ENCODE peak calls at places on chromosome 2, in eight cellular contexts. One of them, this sample, is unnamed.

GRCh38 chr2:111160758-111161157 is 40.0 kb downstream of the BCL2L11 start:
- DNase-seq in endodermal cell: peak; percentile 12
- DNase-seq in left ventricle myocardium inferior: no peak
- DNase-seq in ovary: no peak
- DNase-seq in IMR-90: peak; percentile 90
- DNase-seq in neural progenitor cell: no peak
- DNase-seq in tibial nerve: no peak
- DNase-seq in H1: no peak
- DNase-seq in this sample: no peak

GRCh38 chr2:231185050-231185725 is 13.2 kb upstream of the ARMC9 start:
- DNase-seq in ovary: no peak
- DNase-seq in H1: no peak
- DNase-seq in left ventricle myocardium inferior: no peak
- DNase-seq in endodermal cell: peak; percentile 48
- DNase-seq in IMR-90: no peak
- DNase-seq in tibial nerve: no peak
- DNase-seq in neural progenitor cell: no peak
- DNase-seq in this sample: no peak

GRCh38 chr2:1727101-1727771 is 17.1 kb downstream of the PXDN start:
- DNase-seq in H1: no peak
- DNase-seq in tibial nerve: no peak
- DNase-seq in neural progenitor cell: no peak
- DNase-seq in ovary: peak; percentile 21
- DNase-seq in endodermal cell: peak; percentile 31
- DNase-seq in left ventricle myocardium inferior: peak; percentile 25
- DNase-seq in IMR-90: peak; percentile 83
- DNase-seq in this sample: no peak

GRCh38 chr2:46239175-46239846 is 57.9 kb upstream of the EPAS1 start:
- DNase-seq in H1: no peak
- DNase-seq in neural progenitor cell: no peak
- DNase-seq in ovary: no peak
- DNase-seq in left ventricle myocardium inferior: no peak
- DNase-seq in IMR-90: no peak
- DNase-seq in tibial nerve: no peak
- DNase-seq in endodermal cell: no peak
- DNase-seq in this sample: no peak

GRCh38 chr2:221465776-221466175 is 106.3 kb downstream of the EPHA4 start:
- DNase-seq in IMR-90: peak; percentile 15
- DNase-seq in ovary: no peak
- DNase-seq in endodermal cell: no peak
- DNase-seq in left ventricle myocardium inferior: no peak
- DNase-seq in H1: no peak
- DNase-seq in tibial nerve: no peak
- DNase-seq in neural progenitor cell: no peak
- DNase-seq in this sample: no peak

GRCh38 chr2:143217512-143218136 is 88.4 kb downstream of the ARHGAP15 start:
- DNase-seq in endodermal cell: no peak
- DNase-seq in neural progenitor cell: no peak
- DNase-seq in IMR-90: no peak
- DNase-seq in tibial nerve: no peak
- DNase-seq in H1: no peak
- DNase-seq in left ventricle myocardium inferior: no peak
- DNase-seq in ovary: no peak
- DNase-seq in this sample: no peak

GRCh38 chr2:102291221-102292075 is 19.9 kb upstream of the IL1RL1 start:
- DNase-seq in neural progenitor cell: no peak
- DNase-seq in ovary: no peak
- DNase-seq in tibial nerve: peak; percentile 22
- DNase-seq in endodermal cell: no peak
- DNase-seq in left ventricle myocardium inferior: peak; percentile 25
- DNase-seq in IMR-90: no peak
- DNase-seq in H1: no peak
- DNase-seq in this sample: peak; percentile 24

GRCh38 chr2:19664651-19665050 is 237.1 kb downstream of the TTC32 start:
- DNase-seq in tibial nerve: no peak
- DNase-seq in IMR-90: no peak
- DNase-seq in ovary: no peak
- DNase-seq in endodermal cell: peak; percentile 20
- DNase-seq in left ventricle myocardium inferior: no peak
- DNase-seq in H1: no peak
- DNase-seq in neural progenitor cell: peak; percentile 10
- DNase-seq in this sample: no peak

GRCh38 chr2:158202151-158202778 is 100.6 kb downstream of the UPP2 start:
- DNase-seq in left ventricle myocardium inferior: no peak
- DNase-seq in ovary: no peak
- DNase-seq in endodermal cell: no peak
- DNase-seq in tibial nerve: no peak
- DNase-seq in IMR-90: no peak
- DNase-seq in neural progenitor cell: no peak
- DNase-seq in H1: no peak
- DNase-seq in this sample: no peak

GRCh38 chr2:182248362-182248761 is 178.5 kb downstream of the PDE1A start:
- DNase-seq in tibial nerve: no peak
- DNase-seq in H1: no peak
- DNase-seq in endodermal cell: no peak
- DNase-seq in left ventricle myocardium inferior: no peak
- DNase-seq in neural progenitor cell: no peak
- DNase-seq in ovary: no peak
- DNase-seq in IMR-90: no peak
- DNase-seq in this sample: no peak

GRCh38 chr2:229335877-229336346 is 64.8 kb upstream of the PID1 start:
- DNase-seq in endodermal cell: peak; percentile 57
- DNase-seq in H1: no peak
- DNase-seq in IMR-90: no peak
- DNase-seq in left ventricle myocardium inferior: no peak
- DNase-seq in tibial nerve: no peak
- DNase-seq in neural progenitor cell: no peak
- DNase-seq in ovary: no peak
- DNase-seq in this sample: no peak

GRCh38 chr2:25333981-25334380 is 7.7 kb downstream of the DNMT3A start:
- DNase-seq in neural progenitor cell: no peak
- DNase-seq in left ventricle myocardium inferior: peak; percentile 2
- DNase-seq in endodermal cell: no peak
- DNase-seq in H1: no peak
- DNase-seq in tibial nerve: no peak
- DNase-seq in IMR-90: no peak
- DNase-seq in ovary: no peak
- DNase-seq in this sample: no peak
- H3K4me1 ChIP-seq in neural progenitor cell: peaks cover 12% of the 10 kb centered on the region
- H3K4me1 ChIP-seq in left ventricle myocardium inferior: peaks cover 100% of the 10 kb centered on the region
- H3K4me1 ChIP-seq in endodermal cell: peaks cover 10% of the 10 kb centered on the region
- H3K4me1 ChIP-seq in H1: peaks cover 24% of the 10 kb centered on the region
- H3K4me1 ChIP-seq in tibial nerve: peaks cover 36% of the 10 kb centered on the region
- H3K4me1 ChIP-seq in IMR-90: no peaks in the 10 kb centered on the region
- H3K4me1 ChIP-seq in ovary: peaks cover 16% of the 10 kb centered on the region
- H3K4me1 ChIP-seq in this sample: peaks cover 37% of the 10 kb centered on the region

GRCh38 chr2:179913809-179914208 is 52.4 kb upstream of the ZNF385B start:
- DNase-seq in ovary: no peak
- DNase-seq in neural progenitor cell: no peak
- DNase-seq in left ventricle myocardium inferior: no peak
- DNase-seq in endodermal cell: no peak
- DNase-seq in IMR-90: no peak
- DNase-seq in tibial nerve: no peak
- DNase-seq in H1: no peak
- DNase-seq in this sample: no peak

GRCh38 chr2:179909845-179910734 is 48.7 kb upstream of the ZNF385B start:
- DNase-seq in neural progenitor cell: no peak
- DNase-seq in IMR-90: no peak
- DNase-seq in H1: no peak
- DNase-seq in endodermal cell: no peak
- DNase-seq in left ventricle myocardium inferior: no peak
- DNase-seq in tibial nerve: no peak
- DNase-seq in ovary: no peak
- DNase-seq in this sample: no peak

GRCh38 chr2:179911569-179911968 is 50.2 kb upstream of the ZNF385B start:
- DNase-seq in tibial nerve: no peak
- DNase-seq in endodermal cell: no peak
- DNase-seq in left ventricle myocardium inferior: no peak
- DNase-seq in H1: no peak
- DNase-seq in neural progenitor cell: no peak
- DNase-seq in IMR-90: no peak
- DNase-seq in ovary: no peak
- DNase-seq in this sample: no peak

GRCh38 chr2:179915395-179915992 is 54.1 kb upstream of the ZNF385B start:
- DNase-seq in H1: no peak
- DNase-seq in endodermal cell: no peak
- DNase-seq in left ventricle myocardium inferior: no peak
- DNase-seq in tibial nerve: no peak
- DNase-seq in IMR-90: no peak
- DNase-seq in ovary: no peak
- DNase-seq in neural progenitor cell: no peak
- DNase-seq in this sample: no peak

DNA sequence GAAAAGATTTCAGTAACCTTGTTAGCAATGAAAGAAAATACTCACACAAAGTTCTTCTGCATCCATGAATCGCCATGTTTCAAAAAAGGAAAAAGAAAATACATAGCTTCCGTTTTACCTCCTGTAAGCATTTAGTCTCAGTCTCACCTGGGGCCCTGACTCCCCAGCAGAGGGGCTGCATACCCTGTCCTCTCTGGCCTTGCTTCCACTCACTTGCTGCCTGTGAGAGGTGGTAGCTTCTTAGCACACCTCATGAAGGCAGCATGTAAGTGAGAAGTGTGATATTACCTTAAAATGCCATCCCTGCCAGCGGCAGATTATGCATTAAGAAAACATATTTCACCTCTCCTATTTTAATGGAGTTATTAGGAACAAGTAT is 49.3 kb upstream of the ZNF385B start:
- DNase-seq in tibial nerve: no peak
- DNase-seq in endodermal cell: no peak
- DNase-seq in IMR-90: no peak
- DNase-seq in H1: no peak
- DNase-seq in neural progenitor cell: no peak
- DNase-seq in left ventricle myocardium inferior: no peak
- DNase-seq in ovary: no peak
- DNase-seq in this sample: no peak
- TF ChIP-seq CTCF in tibial nerve: no peak
- TF ChIP-seq CTCF in endodermal cell: peak; percentile 24
- TF ChIP-seq CTCF in IMR-90: no peak
- TF ChIP-seq CTCF in H1: no peak
- TF ChIP-seq CTCF in neural progenitor cell: no peak
- TF ChIP-seq CTCF in left ventricle myocardium inferior: no peak
- TF ChIP-seq CTCF in ovary: no peak
- TF ChIP-seq CTCF in this sample: no peak

DNA sequence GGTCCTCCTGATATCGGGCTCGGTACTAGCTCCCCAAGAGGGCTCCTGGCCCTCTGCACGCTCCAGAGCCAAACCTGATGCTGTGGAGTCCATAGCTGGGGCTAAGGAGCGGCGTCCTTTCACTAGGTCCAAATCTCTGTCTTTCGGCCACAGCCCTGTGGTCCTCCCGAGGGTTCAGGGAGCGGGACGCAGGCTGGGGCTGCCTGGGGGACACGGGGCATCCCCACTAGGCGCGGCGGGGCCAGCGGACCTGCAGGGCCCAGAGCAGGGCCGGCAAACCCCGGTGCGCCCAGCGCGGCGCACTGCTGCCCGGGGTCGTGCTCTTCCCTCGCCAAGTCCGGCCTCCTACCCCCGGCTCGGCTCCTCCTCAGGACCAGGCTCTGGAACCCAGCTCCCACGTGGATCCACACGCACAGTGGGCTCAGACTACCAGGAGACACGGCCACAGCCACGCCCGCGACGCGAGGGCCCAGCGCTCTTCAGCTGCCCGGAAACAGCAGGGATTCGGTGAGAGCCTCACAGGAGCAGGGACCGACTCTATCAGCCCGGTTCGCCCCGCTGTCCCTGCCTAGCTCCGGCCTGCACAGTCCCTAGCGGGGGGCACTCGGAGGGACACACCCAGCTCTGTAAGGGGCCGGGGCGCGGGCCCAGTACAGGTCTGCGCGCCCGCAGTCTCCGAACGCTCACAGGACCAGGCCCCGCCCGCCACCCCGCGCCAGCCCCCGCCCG is 593 bp downstream of the ZNF514 start:
- DNase-seq in left ventricle myocardium inferior: peak; percentile 52
- DNase-seq in endodermal cell: peak; percentile 81
- DNase-seq in H1: peak; percentile 61
- DNase-seq in tibial nerve: peak; percentile 10
- DNase-seq in ovary: peak; percentile 70
- DNase-seq in neural progenitor cell: peak; percentile 70
- DNase-seq in IMR-90: peak; percentile 30
- DNase-seq in this sample: peak; percentile 48
- H3K27ac ChIP-seq in left ventricle myocardium inferior: peak overlapping the region; percentile 86
- H3K27ac ChIP-seq in endodermal cell: no peak overlapping the region
- H3K27ac ChIP-seq in H1: no peak overlapping the region
- H3K27ac ChIP-seq in tibial nerve: peak overlapping the region; percentile 86
- H3K27ac ChIP-seq in ovary: peak overlapping the region; percentile 60
- H3K27ac ChIP-seq in neural progenitor cell: no peak overlapping the region
- H3K27ac ChIP-seq in IMR-90: peak overlapping the region; percentile 64
- H3K27ac ChIP-seq in this sample: peak overlapping the region; percentile 77

GRCh38 chr2:43041661-43042360 is 184.6 kb downstream of the ZFP36L2 start:
- DNase-seq in H1: peak; percentile 60
- DNase-seq in endodermal cell: peak; percentile 92
- DNase-seq in IMR-90: peak; percentile 97
- DNase-seq in left ventricle myocardium inferior: no peak
- DNase-seq in tibial nerve: no peak
- DNase-seq in ovary: peak; percentile 81
- DNase-seq in neural progenitor cell: peak; percentile 68
- DNase-seq in this sample: no peak

GRCh38 chr2:43041167-43041566 is 185.2 kb downstream of the ZFP36L2 start:
- DNase-seq in neural progenitor cell: no peak
- DNase-seq in left ventricle myocardium inferior: no peak
- DNase-seq in ovary: no peak
- DNase-seq in IMR-90: no peak
- DNase-seq in endodermal cell: peak; percentile 61
- DNase-seq in tibial nerve: no peak
- DNase-seq in H1: no peak
- DNase-seq in this sample: peak; percentile 5

GRCh38 chr2:43045866-43046265 is 180.5 kb downstream of the ZFP36L2 start:
- DNase-seq in left ventricle myocardium inferior: no peak
- DNase-seq in neural progenitor cell: no peak
- DNase-seq in IMR-90: no peak
- DNase-seq in endodermal cell: no peak
- DNase-seq in H1: no peak
- DNase-seq in tibial nerve: no peak
- DNase-seq in ovary: no peak
- DNase-seq in this sample: no peak

GRCh38 chr2:43043471-43043870 is 182.9 kb downstream of the ZFP36L2 start:
- DNase-seq in ovary: no peak
- DNase-seq in H1: no peak
- DNase-seq in neural progenitor cell: no peak
- DNase-seq in left ventricle myocardium inferior: no peak
- DNase-seq in tibial nerve: no peak
- DNase-seq in IMR-90: no peak
- DNase-seq in endodermal cell: no peak
- DNase-seq in this sample: no peak

DNA sequence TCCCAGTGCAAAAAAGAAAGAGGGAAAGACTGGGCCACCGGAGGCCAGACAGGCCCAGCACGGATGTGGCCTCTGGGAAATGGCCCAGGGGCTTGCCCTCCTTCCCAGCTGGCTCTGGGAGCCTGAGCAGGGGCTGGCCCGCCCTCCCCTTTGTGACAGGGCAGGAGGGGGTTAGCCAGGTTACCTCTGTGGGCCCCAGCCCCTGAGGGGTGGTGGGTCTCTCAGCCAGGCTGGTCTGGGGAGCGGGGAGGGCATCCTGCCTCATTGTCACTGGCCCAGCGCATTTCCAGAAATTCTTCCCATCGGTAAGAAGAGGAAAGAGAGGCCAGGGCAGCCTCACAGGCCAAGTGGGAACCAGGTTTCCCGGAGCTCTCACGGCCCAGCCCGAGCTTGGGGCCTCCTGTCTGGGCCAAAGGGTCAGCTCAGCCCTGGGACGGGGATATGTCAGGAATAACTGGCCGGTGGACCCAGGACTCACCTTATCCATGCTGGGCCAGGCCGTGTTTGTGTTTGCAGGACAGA is 182.3 kb downstream of the ZFP36L2 start:
- DNase-seq in H1: no peak
- DNase-seq in IMR-90: no peak
- DNase-seq in tibial nerve: no peak
- DNase-seq in ovary: no peak
- DNase-seq in neural progenitor cell: no peak
- DNase-seq in left ventricle myocardium inferior: no peak
- DNase-seq in endodermal cell: peak; percentile 49
- DNase-seq in this sample: no peak
- H3K4me1 ChIP-seq in H1: peaks cover 6% of the 10 kb centered on the region
- H3K4me1 ChIP-seq in IMR-90: peaks cover 32% of the 10 kb centered on the region
- H3K4me1 ChIP-seq in tibial nerve: peaks cover 14% of the 10 kb centered on the region
- H3K4me1 ChIP-seq in ovary: peaks cover 28% of the 10 kb centered on the region
- H3K4me1 ChIP-seq in neural progenitor cell: peaks cover 39% of the 10 kb centered on the region
- H3K4me1 ChIP-seq in left ventricle myocardium inferior: peaks cover 28% of the 10 kb centered on the region
- H3K4me1 ChIP-seq in endodermal cell: peaks cover 2% of the 10 kb centered on the region
- H3K4me1 ChIP-seq in this sample: no peaks in the 10 kb centered on the region